ENCODE peak calls at places on chromosome 7, in ten cellular contexts. One of them, this sample, is unnamed.
A peak's percentile ranks its signal among the peaks of the same experiment; 100 is the strongest.

GRCh38 chr7:101792051-101792651 is 25.3 kb upstream of the CUX1 start:
- DNase-seq in left ventricle myocardium inferior: peak; percentile 58
- DNase-seq in tibial artery: no peak
- DNase-seq in CD8-positive, alpha-beta T cell: no peak
- DNase-seq in left lung: no peak
- DNase-seq in stomach: no peak
- DNase-seq in upper lobe of right lung: peak; percentile 6
- DNase-seq in uterus: peak; percentile 80
- DNase-seq in psoas muscle: peak; percentile 56
- DNase-seq in colonic mucosa: no peak
- DNase-seq in this sample: peak; percentile 83

GRCh38 chr7:29990931-29991330 is 1.3 kb upstream of the SCRN1 start:
- DNase-seq in left ventricle myocardium inferior: no peak
- DNase-seq in tibial artery: no peak
- DNase-seq in CD8-positive, alpha-beta T cell: no peak
- DNase-seq in left lung: no peak
- DNase-seq in stomach: no peak
- DNase-seq in upper lobe of right lung: no peak
- DNase-seq in uterus: no peak
- DNase-seq in psoas muscle: no peak
- DNase-seq in colonic mucosa: no peak
- DNase-seq in this sample: no peak

GRCh38 chr7:142690554-142691182 is 58.6 kb upstream of the PRSS1 start:
- DNase-seq in left ventricle myocardium inferior: no peak
- DNase-seq in tibial artery: no peak
- DNase-seq in CD8-positive, alpha-beta T cell: no peak
- DNase-seq in left lung: no peak
- DNase-seq in stomach: no peak
- DNase-seq in upper lobe of right lung: no peak
- DNase-seq in uterus: no peak
- DNase-seq in psoas muscle: no peak
- DNase-seq in colonic mucosa: no peak
- DNase-seq in this sample: no peak

GRCh38 chr7:156650042-156650441 is 9.5 kb downstream of the RNF32 start:
- DNase-seq in left ventricle myocardium inferior: no peak
- DNase-seq in tibial artery: no peak
- DNase-seq in CD8-positive, alpha-beta T cell: no peak
- DNase-seq in left lung: peak; percentile 77
- DNase-seq in stomach: peak; percentile 79
- DNase-seq in upper lobe of right lung: no peak
- DNase-seq in uterus: no peak
- DNase-seq in psoas muscle: no peak
- DNase-seq in colonic mucosa: peak; percentile 45
- DNase-seq in this sample: no peak

GRCh38 chr7:124989911-124990310 is 60.3 kb upstream of the POT1 start:
- DNase-seq in left ventricle myocardium inferior: no peak
- DNase-seq in tibial artery: no peak
- DNase-seq in CD8-positive, alpha-beta T cell: no peak
- DNase-seq in left lung: no peak
- DNase-seq in stomach: no peak
- DNase-seq in upper lobe of right lung: no peak
- DNase-seq in uterus: no peak
- DNase-seq in psoas muscle: no peak
- DNase-seq in colonic mucosa: no peak
- DNase-seq in this sample: no peak

GRCh38 chr7:47478926-47479791 is 102.8 kb downstream of the TNS3 start:
- DNase-seq in left ventricle myocardium inferior: no peak
- DNase-seq in tibial artery: peak; percentile 61
- DNase-seq in CD8-positive, alpha-beta T cell: no peak
- DNase-seq in left lung: no peak
- DNase-seq in stomach: no peak
- DNase-seq in upper lobe of right lung: no peak
- DNase-seq in uterus: no peak
- DNase-seq in psoas muscle: no peak
- DNase-seq in colonic mucosa: no peak
- DNase-seq in this sample: no peak

GRCh38 chr7:106916689-106917088 is 51.6 kb downstream of the PIK3CG start:
- DNase-seq in left ventricle myocardium inferior: no peak
- DNase-seq in tibial artery: no peak
- DNase-seq in CD8-positive, alpha-beta T cell: no peak
- DNase-seq in left lung: no peak
- DNase-seq in stomach: no peak
- DNase-seq in upper lobe of right lung: no peak
- DNase-seq in uterus: no peak
- DNase-seq in psoas muscle: no peak
- DNase-seq in colonic mucosa: no peak
- DNase-seq in this sample: no peak

GRCh38 chr7:101100858-101101847 is 15.9 kb downstream of the TRIM56 start:
- DNase-seq in left ventricle myocardium inferior: no peak
- DNase-seq in tibial artery: no peak
- DNase-seq in CD8-positive, alpha-beta T cell: no peak
- DNase-seq in left lung: peak; percentile 24
- DNase-seq in stomach: no peak
- DNase-seq in upper lobe of right lung: no peak
- DNase-seq in uterus: no peak
- DNase-seq in psoas muscle: no peak
- DNase-seq in colonic mucosa: no peak
- DNase-seq in this sample: no peak

GRCh38 chr7:129664029-129665012 is 52.8 kb downstream of the NRF1 start:
- DNase-seq in left ventricle myocardium inferior: no peak
- DNase-seq in tibial artery: no peak
- DNase-seq in CD8-positive, alpha-beta T cell: no peak
- DNase-seq in left lung: no peak
- DNase-seq in stomach: no peak
- DNase-seq in upper lobe of right lung: no peak
- DNase-seq in uterus: no peak
- DNase-seq in psoas muscle: no peak
- DNase-seq in colonic mucosa: no peak
- DNase-seq in this sample: peak; percentile 83

GRCh38 chr7:45585628-45586027 is 11.5 kb downstream of the ADCY1 start:
- DNase-seq in left ventricle myocardium inferior: no peak
- DNase-seq in tibial artery: peak; percentile 33
- DNase-seq in CD8-positive, alpha-beta T cell: no peak
- DNase-seq in left lung: no peak
- DNase-seq in stomach: no peak
- DNase-seq in upper lobe of right lung: no peak
- DNase-seq in uterus: no peak
- DNase-seq in psoas muscle: no peak
- DNase-seq in colonic mucosa: no peak
- DNase-seq in this sample: no peak

DNA sequence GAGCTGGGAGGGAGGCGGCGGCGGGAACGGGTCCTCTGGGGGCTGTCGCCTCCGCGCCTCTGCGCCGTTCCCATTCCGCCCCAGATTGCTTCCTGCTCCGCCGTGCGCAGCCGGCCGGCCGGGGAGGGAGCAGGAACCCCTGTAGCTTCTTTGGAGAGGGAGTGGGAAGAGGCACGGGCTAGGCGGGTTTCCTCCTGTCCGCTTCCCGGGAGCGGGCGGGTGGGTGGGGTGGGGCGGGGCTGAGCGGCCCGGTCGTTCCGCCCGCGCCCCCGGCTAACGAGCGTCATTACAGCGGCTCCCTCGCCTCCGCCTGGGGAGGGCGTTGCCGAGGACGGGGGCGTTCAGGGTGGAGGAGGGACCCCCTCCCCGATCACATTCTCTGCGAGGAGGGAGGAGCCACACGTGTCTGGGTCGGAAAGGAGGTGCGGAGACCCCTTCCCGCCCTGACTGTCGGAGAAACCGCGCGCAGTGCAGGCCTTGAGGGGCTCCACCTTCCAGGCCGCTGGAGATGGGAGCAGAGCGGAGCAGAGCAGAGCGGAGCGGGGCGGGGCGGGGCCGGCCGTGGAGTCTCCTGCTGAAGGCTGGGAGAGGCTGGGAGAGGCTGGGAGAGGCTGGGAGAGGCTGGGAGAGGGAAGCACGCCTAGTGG is 39.7 kb downstream of the AGAP3 start:
- DNase-seq in left ventricle myocardium inferior: no peak
- DNase-seq in tibial artery: no peak
- DNase-seq in CD8-positive, alpha-beta T cell: peak; percentile 12
- DNase-seq in left lung: peak; percentile 78
- DNase-seq in stomach: no peak
- DNase-seq in upper lobe of right lung: no peak
- DNase-seq in uterus: no peak
- DNase-seq in psoas muscle: no peak
- DNase-seq in colonic mucosa: peak; percentile 83
- DNase-seq in this sample: peak; percentile 93
- H3K27ac ChIP-seq in left ventricle myocardium inferior: peak overlapping the region; percentile 38
- H3K27ac ChIP-seq in tibial artery: no peak overlapping the region
- H3K27ac ChIP-seq in CD8-positive, alpha-beta T cell: no peak overlapping the region
- H3K27ac ChIP-seq in left lung: no peak overlapping the region
- H3K27ac ChIP-seq in stomach: no peak overlapping the region
- H3K27ac ChIP-seq in upper lobe of right lung: no peak overlapping the region
- H3K27ac ChIP-seq in uterus: no peak overlapping the region
- H3K27ac ChIP-seq in psoas muscle: no peak overlapping the region
- H3K27ac ChIP-seq in colonic mucosa: peak overlapping the region; percentile 82
- H3K27ac ChIP-seq in this sample: no peak overlapping the region

GRCh38 chr7:135211179-135211945 is at the start of gene WDR91:
- DNase-seq in left ventricle myocardium inferior: peak; percentile 96
- DNase-seq in tibial artery: peak; percentile 99
- DNase-seq in CD8-positive, alpha-beta T cell: peak; percentile 95
- DNase-seq in left lung: peak; percentile 100
- DNase-seq in stomach: peak; percentile 98
- DNase-seq in upper lobe of right lung: peak; percentile 98
- DNase-seq in uterus: peak; percentile 95
- DNase-seq in psoas muscle: peak; percentile 97
- DNase-seq in colonic mucosa: peak; percentile 97
- DNase-seq in this sample: peak; percentile 100
- TF ChIP-seq CTCF in left ventricle myocardium inferior: no peak
- TF ChIP-seq CTCF in tibial artery: no peak
- TF ChIP-seq CTCF in CD8-positive, alpha-beta T cell: no peak
- TF ChIP-seq CTCF in left lung: no peak
- TF ChIP-seq CTCF in stomach: no peak
- TF ChIP-seq CTCF in upper lobe of right lung: no peak
- TF ChIP-seq CTCF in uterus: peak; percentile 18
- TF ChIP-seq CTCF in psoas muscle: no peak
- TF ChIP-seq CTCF in colonic mucosa: no peak
- TF ChIP-seq CTCF in this sample: no peak

GRCh38 chr7:43487731-43488073 is 95.2 kb upstream of the STK17A start:
- DNase-seq in left ventricle myocardium inferior: no peak
- DNase-seq in tibial artery: no peak
- DNase-seq in CD8-positive, alpha-beta T cell: no peak
- DNase-seq in left lung: no peak
- DNase-seq in stomach: no peak
- DNase-seq in upper lobe of right lung: no peak
- DNase-seq in uterus: no peak
- DNase-seq in psoas muscle: no peak
- DNase-seq in colonic mucosa: no peak
- DNase-seq in this sample: no peak
- H3K4me1 ChIP-seq in left ventricle myocardium inferior: peaks cover 26% of the 10 kb centered on the region
- H3K4me1 ChIP-seq in tibial artery: peaks cover 7% of the 10 kb centered on the region
- H3K4me1 ChIP-seq in CD8-positive, alpha-beta T cell: no peaks in the 10 kb centered on the region
- H3K4me1 ChIP-seq in left lung: no peaks in the 10 kb centered on the region
- H3K4me1 ChIP-seq in stomach: no peaks in the 10 kb centered on the region
- H3K4me1 ChIP-seq in upper lobe of right lung: no peaks in the 10 kb centered on the region
- H3K4me1 ChIP-seq in uterus: no peaks in the 10 kb centered on the region
- H3K4me1 ChIP-seq in psoas muscle: no peaks in the 10 kb centered on the region
- H3K4me1 ChIP-seq in colonic mucosa: no peaks in the 10 kb centered on the region
- H3K4me1 ChIP-seq in this sample: peaks cover 22% of the 10 kb centered on the region

GRCh38 chr7:22859676-22860290 is 37.1 kb upstream of the TOMM7 start:
- DNase-seq in left ventricle myocardium inferior: no peak
- DNase-seq in tibial artery: no peak
- DNase-seq in CD8-positive, alpha-beta T cell: no peak
- DNase-seq in left lung: no peak
- DNase-seq in stomach: no peak
- DNase-seq in upper lobe of right lung: no peak
- DNase-seq in uterus: no peak
- DNase-seq in psoas muscle: no peak
- DNase-seq in colonic mucosa: no peak
- DNase-seq in this sample: no peak
- H3K27ac ChIP-seq in left ventricle myocardium inferior: peak overlapping the region; percentile 42
- H3K27ac ChIP-seq in tibial artery: peak overlapping the region; percentile 65
- H3K27ac ChIP-seq in CD8-positive, alpha-beta T cell: no peak overlapping the region
- H3K27ac ChIP-seq in left lung: peak overlapping the region; percentile 62
- H3K27ac ChIP-seq in stomach: peak overlapping the region; percentile 71
- H3K27ac ChIP-seq in upper lobe of right lung: peak overlapping the region; percentile 14
- H3K27ac ChIP-seq in uterus: peak overlapping the region; percentile 79
- H3K27ac ChIP-seq in psoas muscle: peak overlapping the region; percentile 97
- H3K27ac ChIP-seq in colonic mucosa: no peak overlapping the region
- H3K27ac ChIP-seq in this sample: peak overlapping the region; percentile 91

GRCh38 chr7:105136221-105136620 is 122.2 kb downstream of the KMT2E start:
- DNase-seq in left ventricle myocardium inferior: no peak
- DNase-seq in tibial artery: no peak
- DNase-seq in CD8-positive, alpha-beta T cell: no peak
- DNase-seq in left lung: no peak
- DNase-seq in stomach: no peak
- DNase-seq in upper lobe of right lung: no peak
- DNase-seq in uterus: no peak
- DNase-seq in psoas muscle: no peak
- DNase-seq in colonic mucosa: no peak
- DNase-seq in this sample: peak; percentile 52
- TF ChIP-seq CTCF in left ventricle myocardium inferior: peak; percentile 16
- TF ChIP-seq CTCF in tibial artery: no peak
- TF ChIP-seq CTCF in CD8-positive, alpha-beta T cell: no peak
- TF ChIP-seq CTCF in left lung: no peak
- TF ChIP-seq CTCF in stomach: no peak
- TF ChIP-seq CTCF in upper lobe of right lung: no peak
- TF ChIP-seq CTCF in uterus: no peak
- TF ChIP-seq CTCF in psoas muscle: no peak
- TF ChIP-seq CTCF in colonic mucosa: no peak
- TF ChIP-seq CTCF in this sample: peak; percentile 31

GRCh38 chr7:105387621-105388372 is 924 bp downstream of the SRPK2 start:
- DNase-seq in left ventricle myocardium inferior: peak; percentile 67
- DNase-seq in tibial artery: peak; percentile 69
- DNase-seq in CD8-positive, alpha-beta T cell: peak; percentile 55
- DNase-seq in left lung: peak; percentile 90
- DNase-seq in stomach: peak; percentile 63
- DNase-seq in upper lobe of right lung: peak; percentile 90
- DNase-seq in uterus: peak; percentile 58
- DNase-seq in psoas muscle: peak; percentile 68
- DNase-seq in colonic mucosa: peak; percentile 59
- DNase-seq in this sample: peak; percentile 95

GRCh38 chr7:105391429-105391828 is 2.7 kb upstream of the SRPK2 start:
- DNase-seq in left ventricle myocardium inferior: no peak
- DNase-seq in tibial artery: no peak
- DNase-seq in CD8-positive, alpha-beta T cell: no peak
- DNase-seq in left lung: no peak
- DNase-seq in stomach: no peak
- DNase-seq in upper lobe of right lung: no peak
- DNase-seq in uterus: no peak
- DNase-seq in psoas muscle: no peak
- DNase-seq in colonic mucosa: no peak
- DNase-seq in this sample: peak; percentile 6

GRCh38 chr7:105389889-105390288 is 1.2 kb upstream of the SRPK2 start:
- DNase-seq in left ventricle myocardium inferior: no peak
- DNase-seq in tibial artery: no peak
- DNase-seq in CD8-positive, alpha-beta T cell: no peak
- DNase-seq in left lung: no peak
- DNase-seq in stomach: no peak
- DNase-seq in upper lobe of right lung: no peak
- DNase-seq in uterus: no peak
- DNase-seq in psoas muscle: no peak
- DNase-seq in colonic mucosa: no peak
- DNase-seq in this sample: no peak

GRCh38 chr7:105388373-105389089 is at the start of gene SRPK2:
- DNase-seq in left ventricle myocardium inferior: peak; percentile 84
- DNase-seq in tibial artery: peak; percentile 83
- DNase-seq in CD8-positive, alpha-beta T cell: peak; percentile 81
- DNase-seq in left lung: peak; percentile 94
- DNase-seq in stomach: peak; percentile 84
- DNase-seq in upper lobe of right lung: peak; percentile 92
- DNase-seq in uterus: peak; percentile 68
- DNase-seq in psoas muscle: peak; percentile 78
- DNase-seq in colonic mucosa: peak; percentile 82
- DNase-seq in this sample: peak; percentile 99

GRCh38 chr7:105389090-105389650 is 449 bp upstream of the SRPK2 start:
- DNase-seq in left ventricle myocardium inferior: peak; percentile 49
- DNase-seq in tibial artery: peak; percentile 68
- DNase-seq in CD8-positive, alpha-beta T cell: peak; percentile 24
- DNase-seq in left lung: peak; percentile 89
- DNase-seq in stomach: peak; percentile 57
- DNase-seq in upper lobe of right lung: peak; percentile 76
- DNase-seq in uterus: peak; percentile 34
- DNase-seq in psoas muscle: peak; percentile 58
- DNase-seq in colonic mucosa: peak; percentile 46
- DNase-seq in this sample: peak; percentile 98
- H3K4me1 ChIP-seq in left ventricle myocardium inferior: peaks cover 21% of the 10 kb centered on the region
- H3K4me1 ChIP-seq in tibial artery: peaks cover 11% of the 10 kb centered on the region
- H3K4me1 ChIP-seq in CD8-positive, alpha-beta T cell: peaks cover 14% of the 10 kb centered on the region
- H3K4me1 ChIP-seq in left lung: no peaks in the 10 kb centered on the region
- H3K4me1 ChIP-seq in stomach: peaks cover 18% of the 10 kb centered on the region
- H3K4me1 ChIP-seq in upper lobe of right lung: no peaks in the 10 kb centered on the region
- H3K4me1 ChIP-seq in uterus: no peaks in the 10 kb centered on the region
- H3K4me1 ChIP-seq in psoas muscle: peaks cover 11% of the 10 kb centered on the region
- H3K4me1 ChIP-seq in colonic mucosa: no peaks in the 10 kb centered on the region
- H3K4me1 ChIP-seq in this sample: peaks cover 8% of the 10 kb centered on the region

This sample was measured in osteoblast.